ENCODE peak calls at places on chromosomes 2 and 18, in four cellular contexts. O, C, H and Q are unnamed samples.

GRCh38 chr2:49839818-49840217 is 685.5 kb upstream of the FSHR start:
- DNase-seq in O (no peak), C (no peak), H (no peak), Q (no peak)

GRCh38 chr2:65456074-65456473 is 23.7 kb upstream of the SPRED2 start:
- DNase-seq in O (no peak), C (no peak), H (no peak), Q (no peak)

GRCh38 chr2:9770308-9771100 is 72.8 kb upstream of the TAF1B start:
- DNase-seq in O (peak), C (peak), H (peak), Q (peak)

GRCh38 chr18:49563130-49563540 is 1.3 kb downstream of the LIPG start:
- DNase-seq in O (no peak), C (no peak), H (no peak), Q (no peak)

GRCh38 chr2:43405829-43406228 is 179.4 kb upstream of the ZFP36L2 start:
- DNase-seq in O (no peak), C (peak), H (no peak), Q (no peak)

GRCh38 chr2:203934006-203934632 is 2.4 kb upstream of the ICOS start:
- DNase-seq in O (no peak), C (no peak), H (no peak), Q (no peak)

GRCh38 chr18:62379051-62379450 is 53.9 kb downstream of the TNFRSF11A start:
- DNase-seq in O (no peak), C (no peak), H (no peak), Q (no peak)

GRCh38 chr2:121947681-121948080 is 192.2 kb downstream of the TSN start:
- DNase-seq in O (no peak), C (no peak), H (no peak), Q (no peak)

GRCh38 chr18:70463085-70463484 is 174.2 kb downstream of the SOCS6 start:
- DNase-seq in O (no peak), C (no peak), H (no peak), Q (no peak)

GRCh38 chr2:216692636-216693413 is 2.5 kb downstream of the IGFBP5 start:
- DNase-seq in O (peak), C (peak), H (peak), Q (peak)

GRCh38 chr2:205660521-205661124 is 21.7 kb upstream of the NRP2 start:
- DNase-seq in O (no peak), C (peak), H (no peak), Q (peak)

GRCh38 chr2:230998882-230999281 is 3.0 kb downstream of the SPATA3 start:
- DNase-seq in O (no peak), C (no peak), H (no peak), Q (no peak)

GRCh38 chr2:74457129-74457548 is 1.1 kb upstream of the WBP1 start:
- DNase-seq in O (no peak), C (no peak), H (no peak), Q (no peak)

GRCh38 chr2:1886405-1886992 is 142.2 kb upstream of the PXDN start:
- DNase-seq in O (peak), C (peak), H (peak), Q (no peak)

GRCh38 chr2:119744335-119744939 is 15.3 kb upstream of the PTPN4 start:
- DNase-seq in O (no peak), C (no peak), H (peak), Q (no peak)

GRCh38 chr2:207394203-207394741 is 135.5 kb upstream of the CREB1 start:
- DNase-seq in O (no peak), C (no peak), H (no peak), Q (no peak)

GRCh38 chr2:88880441-88880953 is 189.0 kb downstream of the RPIA start:
- DNase-seq in O (no peak), C (peak), H (peak), Q (no peak)

GRCh38 chr18:45951021-45951714 is 16.0 kb downstream of the EPG5 start:
- DNase-seq in O (no peak), C (no peak), H (peak), Q (peak)

GRCh38 chr2:207682557-207682956 is 28.9 kb upstream of the CCNYL1 start:
- DNase-seq in O (no peak), C (no peak), H (no peak), Q (no peak)

GRCh38 chr2:207251022-207251421 is 85.3 kb upstream of the KLF7 start:
- DNase-seq in O (no peak), C (no peak), H (no peak), Q (no peak)

GRCh38 chr2:61420986-61421546 is 49.8 kb downstream of the USP34 start:
- DNase-seq in O (no peak), C (no peak), H (no peak), Q (no peak)

GRCh38 chr2:40430741-40431599 is 20.9 kb downstream of the SLC8A1 start:
- DNase-seq in O (no peak), C (no peak), H (no peak), Q (no peak)

GRCh38 chr2:55906993-55907392 is 16.6 kb downstream of the EFEMP1 start:
- DNase-seq in O (no peak), C (no peak), H (no peak), Q (no peak)

GRCh38 chr18:42745931-42746330 is 369.6 kb downstream of the RIT2 start:
- DNase-seq in O (no peak), C (no peak), H (no peak), Q (no peak)

GRCh38 chr2:106065268-106065982 is 128.7 kb downstream of the UXS1 start:
- DNase-seq in O (no peak), C (peak), H (peak), Q (no peak)

DNA sequence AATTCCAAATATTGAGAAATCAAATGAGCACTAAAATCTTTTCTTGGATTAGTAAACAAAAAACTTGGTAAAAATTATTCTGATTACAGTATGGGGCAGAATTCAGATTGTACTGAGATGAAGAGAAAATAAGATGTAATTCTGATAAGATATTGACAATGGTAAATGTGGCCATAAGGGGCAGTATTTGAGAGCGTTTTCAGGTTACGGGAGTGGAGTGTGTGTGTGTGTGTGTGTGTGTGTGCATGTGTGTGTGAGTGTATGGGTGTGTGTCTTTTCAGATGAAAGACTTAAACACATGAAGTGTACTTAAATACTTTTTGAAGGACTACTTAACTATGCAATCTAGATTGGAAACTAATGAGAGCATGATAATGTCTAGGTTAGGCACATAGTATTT is 217.8 kb upstream of the ITGA4 start:
- DNase-seq in O (no peak), C (no peak), H (no peak), Q (no peak)
- TF ChIP-seq CTCF in O (no peak), C (no peak), H (peak), Q (no peak)

GRCh38 chr2:209526541-209526940 is 102.7 kb downstream of the MAP2 start:
- DNase-seq in O (no peak), C (no peak), H (no peak), Q (no peak)
- H3K4me3 ChIP-seq in O (no peak), C (no peak), H (no peak), Q (peak)

GRCh38 chr2:239737144-239737463 is 288.0 kb downstream of the NDUFA10 start:
- DNase-seq in O (no peak), C (no peak), H (no peak), Q (no peak)

GRCh38 chr2:239734436-239735005 is 290.6 kb downstream of the NDUFA10 start:
- DNase-seq in O (no peak), C (no peak), H (no peak), Q (no peak)

GRCh38 chr2:239736358-239737143 is 288.6 kb downstream of the NDUFA10 start:
- DNase-seq in O (no peak), C (no peak), H (no peak), Q (no peak)

GRCh38 chr2:239735829-239736357 is 289.2 kb downstream of the NDUFA10 start:
- DNase-seq in O (no peak), C (no peak), H (no peak), Q (no peak)

DNA sequence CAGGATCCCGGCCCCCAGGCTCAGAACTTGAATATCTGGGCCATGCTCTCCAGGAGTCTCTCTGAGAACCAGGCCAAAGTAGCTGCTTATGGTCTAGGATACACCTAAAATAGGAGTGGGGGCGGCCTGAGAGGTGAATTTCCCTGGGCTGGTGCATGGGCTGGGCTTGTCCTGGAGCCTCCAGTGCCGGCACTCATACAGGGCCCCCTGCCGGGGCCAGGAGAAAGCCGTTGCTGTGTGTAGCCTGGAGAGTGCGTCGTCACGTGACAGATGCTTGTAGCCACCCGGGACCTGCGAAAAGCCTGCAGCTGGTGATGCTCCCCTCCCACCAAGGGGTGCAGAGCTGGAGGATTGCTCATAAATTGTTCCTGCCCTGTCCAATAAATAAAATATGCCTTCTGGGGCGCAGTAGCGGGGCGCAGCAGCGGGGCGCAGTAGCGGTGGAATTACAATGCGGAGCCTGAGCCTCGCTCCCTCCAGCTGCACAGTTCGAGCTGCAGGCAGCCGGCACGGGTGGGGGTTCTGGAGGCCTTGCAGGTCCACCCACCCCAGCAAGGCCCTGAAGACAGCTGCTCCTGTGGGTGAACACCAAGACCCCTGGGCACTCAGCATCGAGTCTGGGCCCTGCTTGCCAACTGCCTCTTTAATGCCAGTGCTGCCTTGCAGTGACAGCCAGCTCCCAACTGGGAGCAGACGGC is 289.9 kb downstream of the NDUFA10 start:
- DNase-seq in O (no peak), C (no peak), H (no peak), Q (no peak)
- TF ChIP-seq CTCF in O (no peak), C (peak), H (peak), Q (no peak)

GRCh38 chr2:222318712-222319575 is 20.1 kb upstream of the PAX3 start:
- DNase-seq in O (no peak), C (peak), H (peak), Q (no peak)
- H3K4me3 ChIP-seq in O (no peak), C (peak), H (peak), Q (peak)

GRCh38 chr2:3535794-3536681 is 16.7 kb upstream of the ADI1 start:
- DNase-seq in O (peak), C (no peak), H (peak), Q (peak)
- TF ChIP-seq CTCF in O (no peak), C (peak), H (peak), Q (peak)

GRCh38 chr2:108271691-108272253 is 16.9 kb upstream of the SULT1C2 start:
- DNase-seq in O (peak), C (no peak), H (no peak), Q (peak)
- H3K4me3 ChIP-seq in O (no peak), C (no peak), H (no peak), Q (peak)